ENCODE peak calls at places on chromosomes 5 and 9, in eight cellular contexts. G is hepatic stellate cell, X is NCI-H1930, V is IMR-90, F is left ventricle myocardium superior, E is NCI-H526 treated with DMSO at 0.1 percent for 48 hours, S is T follicular helper cell, J is WTC11. R is an unnamed sample.

GRCh38 chr5:83530186-83530585 is 58.6 kb downstream of the VCAN start:
- DNase-seq in G (no peak), X (no peak), V (peak), F (no peak), E (no peak), S (no peak), J (no peak), R (no peak)

GRCh38 chr5:168818586-168818985 is 239.4 kb upstream of the PANK3 start:
- DNase-seq in G (no peak), X (no peak), V (no peak), F (peak), E (no peak), S (no peak), J (no peak), R (no peak)

GRCh38 chr5:75234251-75234650 is 2.4 kb downstream of the ANKRD31 start:
- DNase-seq in G (no peak), X (no peak), V (no peak), F (no peak), E (no peak), S (no peak), J (no peak), R (no peak)

GRCh38 chr9:121302341-121302740 is 34.4 kb downstream of the GSN start:
- DNase-seq in G (no peak), X (no peak), V (no peak), F (peak), E (no peak), S (no peak), J (no peak), R (no peak)

GRCh38 chr5:52859619-52860018 is 71.9 kb downstream of the ITGA1 start:
- DNase-seq in G (peak), X (no peak), V (peak), F (no peak), E (no peak), S (no peak), J (no peak), R (peak)

GRCh38 chr9:35981704-35982103 is 23.8 kb upstream of the OR2S2 start:
- DNase-seq in G (no peak), X (no peak), V (no peak), F (no peak), E (no peak), S (no peak), J (no peak), R (no peak)

GRCh38 chr9:77456829-77457437 is 191.2 kb downstream of the GNA14 start:
- DNase-seq in G (peak), X (peak), V (peak), F (peak), E (peak), S (peak), J (peak), R (peak)

GRCh38 chr5:160310140-160310909 is 2.0 kb downstream of the CCNJL start:
- DNase-seq in G (no peak), X (no peak), V (no peak), F (no peak), E (no peak), S (no peak), J (no peak), R (no peak)